ENCODE peak calls at places on chromosomes 1 and 21, in five cellular contexts. One of them, this sample, is unnamed.
A peak's percentile ranks its signal among the peaks of the same experiment; 100 is the strongest.

GRCh38 chr21:31557421-31557955 is 102.0 kb upstream of the SOD1 start:
- DNase-seq in CD4-positive, alpha-beta memory T cell: peak; percentile 6
- DNase-seq in GM23248: no peak
- DNase-seq in caudate nucleus: peak; percentile 43
- DNase-seq in suprapubic skin: no peak
- DNase-seq in this sample: no peak

GRCh38 chr1:187551061-187551460 is 722.3 kb downstream of the PLA2G4A start:
- DNase-seq in CD4-positive, alpha-beta memory T cell: no peak
- DNase-seq in caudate nucleus: no peak
- DNase-seq in suprapubic skin: no peak
- DNase-seq in GM23248: no peak
- DNase-seq in this sample: no peak

GRCh38 chr1:47951545-47952235 is 45.5 kb downstream of the TRABD2B start:
- DNase-seq in caudate nucleus: no peak
- DNase-seq in GM23248: no peak
- DNase-seq in suprapubic skin: no peak
- DNase-seq in CD4-positive, alpha-beta memory T cell: no peak
- DNase-seq in this sample: no peak

GRCh38 chr1:228405979-228406265 is 713 bp downstream of the TRIM11 start:
- DNase-seq in caudate nucleus: no peak
- DNase-seq in GM23248: no peak
- DNase-seq in suprapubic skin: no peak
- DNase-seq in CD4-positive, alpha-beta memory T cell: no peak
- DNase-seq in this sample: peak; percentile 58

GRCh38 chr1:16183157-16183556 is 27.3 kb upstream of the EPHA2 start:
- DNase-seq in CD4-positive, alpha-beta memory T cell: no peak
- DNase-seq in GM23248: peak; percentile 99
- DNase-seq in suprapubic skin: peak; percentile 84
- DNase-seq in caudate nucleus: no peak
- DNase-seq in this sample: no peak

GRCh38 chr1:208820600-208821232 is 576.5 kb upstream of the PLXNA2 start:
- DNase-seq in caudate nucleus: no peak
- DNase-seq in GM23248: no peak
- DNase-seq in CD4-positive, alpha-beta memory T cell: no peak
- DNase-seq in suprapubic skin: no peak
- DNase-seq in this sample: no peak

GRCh38 chr1:243313635-243314536 is 58.0 kb downstream of the SDCCAG8 start:
- DNase-seq in caudate nucleus: no peak
- DNase-seq in GM23248: no peak
- DNase-seq in CD4-positive, alpha-beta memory T cell: no peak
- DNase-seq in suprapubic skin: no peak
- DNase-seq in this sample: no peak

GRCh38 chr1:201648066-201648910 is 109.4 kb downstream of the NAV1 start:
- DNase-seq in GM23248: peak; percentile 84
- DNase-seq in caudate nucleus: peak; percentile 79
- DNase-seq in CD4-positive, alpha-beta memory T cell: no peak
- DNase-seq in suprapubic skin: peak; percentile 74
- DNase-seq in this sample: no peak

GRCh38 chr1:16006552-16007485 is 2.8 kb downstream of the SRARP start:
- DNase-seq in CD4-positive, alpha-beta memory T cell: no peak
- DNase-seq in suprapubic skin: no peak
- DNase-seq in GM23248: peak; percentile 60
- DNase-seq in caudate nucleus: no peak
- DNase-seq in this sample: peak; percentile 26

GRCh38 chr1:198908995-198909394 is 270.2 kb downstream of the PTPRC start:
- DNase-seq in CD4-positive, alpha-beta memory T cell: no peak
- DNase-seq in GM23248: no peak
- DNase-seq in caudate nucleus: no peak
- DNase-seq in suprapubic skin: no peak
- DNase-seq in this sample: no peak

GRCh38 chr21:31857096-31857495 is 15.7 kb upstream of the HUNK start:
- DNase-seq in caudate nucleus: no peak
- DNase-seq in suprapubic skin: no peak
- DNase-seq in CD4-positive, alpha-beta memory T cell: no peak
- DNase-seq in GM23248: no peak
- DNase-seq in this sample: no peak

GRCh38 chr1:213327318-213327667 is 276.3 kb downstream of the RPS6KC1 start:
- DNase-seq in CD4-positive, alpha-beta memory T cell: no peak
- DNase-seq in suprapubic skin: no peak
- DNase-seq in GM23248: peak; percentile 66
- DNase-seq in caudate nucleus: no peak
- DNase-seq in this sample: no peak

GRCh38 chr1:156749429-156750118 is 1.9 kb downstream of the HDGF start:
- DNase-seq in suprapubic skin: no peak
- DNase-seq in GM23248: peak; percentile 39
- DNase-seq in caudate nucleus: no peak
- DNase-seq in CD4-positive, alpha-beta memory T cell: no peak
- DNase-seq in this sample: no peak

GRCh38 chr1:234986750-234987414 is 141.8 kb downstream of the TOMM20 start:
- DNase-seq in GM23248: no peak
- DNase-seq in CD4-positive, alpha-beta memory T cell: no peak
- DNase-seq in caudate nucleus: no peak
- DNase-seq in suprapubic skin: no peak
- DNase-seq in this sample: no peak

GRCh38 chr1:151158311-151158710 is 1.9 kb downstream of the TNFAIP8L2 start:
- DNase-seq in GM23248: no peak
- DNase-seq in caudate nucleus: no peak
- DNase-seq in suprapubic skin: no peak
- DNase-seq in CD4-positive, alpha-beta memory T cell: no peak
- DNase-seq in this sample: no peak

GRCh38 chr1:200731654-200732332 is 6.9 kb upstream of the CAMSAP2 start:
- DNase-seq in suprapubic skin: no peak
- DNase-seq in CD4-positive, alpha-beta memory T cell: no peak
- DNase-seq in caudate nucleus: no peak
- DNase-seq in GM23248: no peak
- DNase-seq in this sample: no peak

GRCh38 chr1:220511785-220512184 is 16.2 kb upstream of the MARK1 start:
- DNase-seq in suprapubic skin: no peak
- DNase-seq in CD4-positive, alpha-beta memory T cell: no peak
- DNase-seq in caudate nucleus: no peak
- DNase-seq in GM23248: peak; percentile 7
- DNase-seq in this sample: no peak

GRCh38 chr1:165911609-165912281 is 84.3 kb downstream of the UCK2 start:
- DNase-seq in GM23248: no peak
- DNase-seq in suprapubic skin: no peak
- DNase-seq in caudate nucleus: no peak
- DNase-seq in CD4-positive, alpha-beta memory T cell: no peak
- DNase-seq in this sample: no peak

GRCh38 chr1:28062806-28063205 is 25.6 kb downstream of the EYA3 start:
- DNase-seq in suprapubic skin: no peak
- DNase-seq in caudate nucleus: no peak
- DNase-seq in CD4-positive, alpha-beta memory T cell: no peak
- DNase-seq in GM23248: no peak
- DNase-seq in this sample: no peak

GRCh38 chr1:28070725-28071593 is 17.5 kb downstream of the EYA3 start:
- DNase-seq in GM23248: no peak
- DNase-seq in caudate nucleus: no peak
- DNase-seq in CD4-positive, alpha-beta memory T cell: no peak
- DNase-seq in suprapubic skin: no peak
- DNase-seq in this sample: no peak

GRCh38 chr1:28064064-28064463 is 24.3 kb downstream of the EYA3 start:
- DNase-seq in GM23248: peak; percentile 67
- DNase-seq in suprapubic skin: no peak
- DNase-seq in caudate nucleus: no peak
- DNase-seq in CD4-positive, alpha-beta memory T cell: no peak
- DNase-seq in this sample: peak; percentile 44

GRCh38 chr1:28067523-28068090 is 20.8 kb downstream of the EYA3 start:
- DNase-seq in CD4-positive, alpha-beta memory T cell: no peak
- DNase-seq in caudate nucleus: no peak
- DNase-seq in suprapubic skin: no peak
- DNase-seq in GM23248: peak; percentile 21
- DNase-seq in this sample: no peak

DNA sequence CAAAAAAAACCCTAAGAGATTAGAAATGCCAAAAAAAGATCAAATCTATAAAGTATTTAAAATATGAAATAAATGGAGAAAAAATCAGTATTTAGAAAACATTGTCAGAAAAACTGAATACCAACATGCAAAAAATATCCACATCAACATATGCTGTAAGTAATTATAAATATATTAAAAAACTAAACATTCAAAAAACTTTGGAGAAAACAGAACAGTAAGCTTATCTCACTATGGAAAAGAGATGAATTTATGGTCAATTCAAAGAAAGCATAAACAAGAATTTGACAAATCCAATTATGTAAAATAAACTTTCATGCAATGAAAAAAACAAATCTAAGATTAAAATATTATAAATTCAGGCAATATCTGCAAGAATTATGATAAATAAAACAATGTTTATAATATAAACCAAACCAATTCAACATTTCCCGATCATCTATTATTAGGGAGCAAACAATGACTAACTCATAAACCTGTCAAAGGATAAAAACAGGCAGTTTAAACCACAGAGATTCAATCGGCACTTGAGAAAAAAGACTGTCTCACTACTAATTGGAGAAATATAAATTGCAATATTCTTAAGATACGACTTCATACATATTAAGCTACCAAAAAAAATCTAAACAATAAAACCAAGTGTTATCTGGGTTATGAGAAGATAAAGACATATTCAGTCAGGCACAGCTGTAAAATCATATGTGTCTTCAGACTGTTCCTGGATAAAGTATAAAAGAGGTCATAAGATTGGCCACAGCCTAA is 21.8 kb downstream of the EYA3 start:
- DNase-seq in caudate nucleus: no peak
- DNase-seq in suprapubic skin: no peak
- DNase-seq in CD4-positive, alpha-beta memory T cell: no peak
- DNase-seq in GM23248: no peak
- DNase-seq in this sample: no peak
- H3K27ac ChIP-seq in caudate nucleus: no peak overlapping the region
- H3K27ac ChIP-seq in suprapubic skin: no peak overlapping the region
- H3K27ac ChIP-seq in CD4-positive, alpha-beta memory T cell: no peak overlapping the region
- H3K27ac ChIP-seq in GM23248: peak overlapping the region; percentile 52
- H3K27ac ChIP-seq in this sample: peak overlapping the region; percentile 88

GRCh38 chr1:3132685-3133084 is 63.7 kb downstream of the PRDM16 start:
- DNase-seq in suprapubic skin: no peak
- DNase-seq in GM23248: no peak
- DNase-seq in caudate nucleus: no peak
- DNase-seq in CD4-positive, alpha-beta memory T cell: no peak
- DNase-seq in this sample: no peak
- H3K27ac ChIP-seq in suprapubic skin: no peak overlapping the region
- H3K27ac ChIP-seq in GM23248: no peak overlapping the region
- H3K27ac ChIP-seq in caudate nucleus: no peak overlapping the region
- H3K27ac ChIP-seq in CD4-positive, alpha-beta memory T cell: no peak overlapping the region
- H3K27ac ChIP-seq in this sample: no peak overlapping the region

GRCh38 chr1:107449326-107449725 is 308.5 kb downstream of the NTNG1 start:
- DNase-seq in caudate nucleus: no peak
- DNase-seq in GM23248: no peak
- DNase-seq in suprapubic skin: no peak
- DNase-seq in CD4-positive, alpha-beta memory T cell: no peak
- DNase-seq in this sample: no peak

GRCh38 chr1:107450899-107451664 is 310.2 kb downstream of the NTNG1 start:
- DNase-seq in GM23248: no peak
- DNase-seq in CD4-positive, alpha-beta memory T cell: no peak
- DNase-seq in suprapubic skin: no peak
- DNase-seq in caudate nucleus: no peak
- DNase-seq in this sample: peak; percentile 39

GRCh38 chr1:107454786-107455185 is 313.9 kb downstream of the NTNG1 start:
- DNase-seq in caudate nucleus: no peak
- DNase-seq in suprapubic skin: no peak
- DNase-seq in GM23248: no peak
- DNase-seq in CD4-positive, alpha-beta memory T cell: no peak
- DNase-seq in this sample: no peak

DNA sequence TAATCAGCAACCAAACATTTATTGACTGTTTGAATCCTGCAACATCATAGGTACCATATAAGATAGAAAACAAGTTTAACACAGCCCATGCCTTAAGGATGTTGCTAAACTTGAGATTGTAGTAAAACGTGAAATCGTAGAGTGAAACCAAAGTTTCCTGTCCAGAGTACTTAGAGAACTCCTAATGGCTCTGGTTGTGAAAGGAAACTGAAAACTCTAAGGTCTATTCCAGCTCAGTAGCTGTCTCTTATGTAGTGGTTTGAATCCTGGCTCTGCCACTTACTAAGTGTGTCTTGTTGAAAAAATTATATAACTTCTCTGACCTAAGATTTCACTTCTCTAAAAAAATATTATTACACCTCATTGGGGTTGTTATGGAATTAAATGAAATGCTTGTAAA is 310.9 kb downstream of the NTNG1 start:
- DNase-seq in GM23248: no peak
- DNase-seq in caudate nucleus: no peak
- DNase-seq in CD4-positive, alpha-beta memory T cell: no peak
- DNase-seq in suprapubic skin: no peak
- DNase-seq in this sample: peak; percentile 26
- H3K27ac ChIP-seq in GM23248: no peak overlapping the region
- H3K27ac ChIP-seq in caudate nucleus: no peak overlapping the region
- H3K27ac ChIP-seq in CD4-positive, alpha-beta memory T cell: no peak overlapping the region
- H3K27ac ChIP-seq in suprapubic skin: no peak overlapping the region
- H3K27ac ChIP-seq in this sample: peak overlapping the region; percentile 27

GRCh38 chr1:3609769-3610157 is 1.5 kb downstream of the MEGF6 start:
- DNase-seq in suprapubic skin: no peak
- DNase-seq in CD4-positive, alpha-beta memory T cell: no peak
- DNase-seq in GM23248: no peak
- DNase-seq in caudate nucleus: no peak
- DNase-seq in this sample: no peak

GRCh38 chr1:3612123-3612522 is 815 bp upstream of the MEGF6 start:
- DNase-seq in suprapubic skin: no peak
- DNase-seq in GM23248: no peak
- DNase-seq in caudate nucleus: no peak
- DNase-seq in CD4-positive, alpha-beta memory T cell: no peak
- DNase-seq in this sample: no peak

GRCh38 chr1:3610165-3610822 is 1.0 kb downstream of the MEGF6 start:
- DNase-seq in suprapubic skin: no peak
- DNase-seq in GM23248: peak; percentile 35
- DNase-seq in CD4-positive, alpha-beta memory T cell: no peak
- DNase-seq in caudate nucleus: no peak
- DNase-seq in this sample: no peak

GRCh38 chr1:3611170-3612019 is at the start of gene MEGF6:
- DNase-seq in suprapubic skin: peak; percentile 80
- DNase-seq in CD4-positive, alpha-beta memory T cell: peak; percentile 26
- DNase-seq in caudate nucleus: peak; percentile 26
- DNase-seq in GM23248: peak; percentile 46
- DNase-seq in this sample: no peak

GRCh38 chr1:3610823-3611169 is 512 bp downstream of the MEGF6 start:
- DNase-seq in CD4-positive, alpha-beta memory T cell: no peak
- DNase-seq in suprapubic skin: no peak
- DNase-seq in GM23248: no peak
- DNase-seq in caudate nucleus: no peak
- DNase-seq in this sample: no peak
- H3K27ac ChIP-seq in CD4-positive, alpha-beta memory T cell: no peak overlapping the region
- H3K27ac ChIP-seq in suprapubic skin: no peak overlapping the region
- H3K27ac ChIP-seq in GM23248: no peak overlapping the region
- H3K27ac ChIP-seq in caudate nucleus: no peak overlapping the region
- H3K27ac ChIP-seq in this sample: no peak overlapping the region

GRCh38 chr1:27418786-27419185 is 26.4 kb downstream of the GPR3 start:
- DNase-seq in GM23248: no peak
- DNase-seq in caudate nucleus: no peak
- DNase-seq in CD4-positive, alpha-beta memory T cell: no peak
- DNase-seq in suprapubic skin: no peak
- DNase-seq in this sample: no peak
- H3K27ac ChIP-seq in GM23248: peak overlapping the region; percentile 85
- H3K27ac ChIP-seq in caudate nucleus: peak overlapping the region; percentile 80
- H3K27ac ChIP-seq in CD4-positive, alpha-beta memory T cell: peak overlapping the region; percentile 4
- H3K27ac ChIP-seq in suprapubic skin: peak overlapping the region; percentile 62
- H3K27ac ChIP-seq in this sample: no peak overlapping the region

GRCh38 chr1:21912038-21912758 is 24.9 kb downstream of the HSPG2 start:
- DNase-seq in CD4-positive, alpha-beta memory T cell: no peak
- DNase-seq in suprapubic skin: no peak
- DNase-seq in caudate nucleus: no peak
- DNase-seq in GM23248: no peak
- DNase-seq in this sample: no peak
- H3K27ac ChIP-seq in CD4-positive, alpha-beta memory T cell: no peak overlapping the region
- H3K27ac ChIP-seq in suprapubic skin: peak overlapping the region; percentile 88
- H3K27ac ChIP-seq in caudate nucleus: no peak overlapping the region
- H3K27ac ChIP-seq in GM23248: peak overlapping the region; percentile 96
- H3K27ac ChIP-seq in this sample: no peak overlapping the region